ENCODE peak calls at places on chromosomes 2 and 18, in four cellular contexts. K is DMS153; V is activated naive CD4-positive, alpha-beta T cell; Y is occipital lobe. W is an unnamed sample.

GRCh38 chr2:19691892-19692291 is 209.9 kb downstream of the TTC32 start:
- DNase-seq in K (no peak), V (no peak), Y (no peak), W (no peak)

GRCh38 chr2:197233473-197233872 is 77.1 kb downstream of the ANKRD44 start:
- DNase-seq in K (no peak), V (no peak), Y (no peak), W (no peak)

GRCh38 chr18:44700652-44701051 is 20.0 kb downstream of the SETBP1 start:
- DNase-seq in K (no peak), V (no peak), Y (no peak), W (peak; percentile 33)

GRCh38 chr2:233553366-233553765 is 13.2 kb downstream of the USP40 start:
- DNase-seq in K (no peak), V (no peak), Y (no peak), W (no peak)

GRCh38 chr18:21408681-21409080 is 166.6 kb downstream of the GREB1L start:
- DNase-seq in K (no peak), V (no peak), Y (no peak), W (no peak)

GRCh38 chr18:31419457-31419932 is 28.0 kb upstream of the DSG3 start:
- DNase-seq in K (no peak), V (no peak), Y (no peak), W (no peak)

GRCh38 chr2:12918841-12919445 is 202.2 kb downstream of the TRIB2 start:
- DNase-seq in K (no peak), V (no peak), Y (no peak), W (peak; percentile 15)

GRCh38 chr2:235543126-235543750 is 49.4 kb downstream of the AGAP1 start:
- DNase-seq in K (no peak), V (no peak), Y (peak; percentile 64), W (no peak)

W was measured in hippocampal formation.